ENCODE peak calls at places on chromosomes 12 and 14, in nine cellular contexts. X, O, F, E, W, T, Z, Y and A are unnamed samples.

GRCh38 chr12:20415013-20415412 is 46.7 kb downstream of the PDE3A start:
- DNase-seq in X (no peak), O (no peak), F (no peak), E (no peak), W (no peak), T (no peak), Z (peak), Y (no peak), A (peak)

GRCh38 chr12:56996793-56997545 is 9.4 kb downstream of the ZBTB39 start:
- DNase-seq in X (no peak), O (no peak), F (no peak), E (peak), W (no peak), T (no peak), Z (no peak), Y (no peak), A (no peak)

GRCh38 chr12:71947645-71948105 is 9.0 kb downstream of the TPH2 start:
- DNase-seq in X (peak), O (no peak), F (no peak), E (no peak), W (peak), T (no peak), Z (peak), Y (no peak), A (peak)

GRCh38 chr14:83541147-83541546 is 1988.8 kb upstream of the FLRT2 start:
- DNase-seq in X (no peak), O (no peak), F (no peak), E (no peak), W (no peak), T (no peak), Z (no peak), Y (no peak), A (no peak)

GRCh38 chr14:59688224-59689170 is 111.9 kb upstream of the CCDC175 start:
- DNase-seq in X (peak), O (peak), F (no peak), E (peak), W (peak), T (peak), Z (peak), Y (no peak), A (peak)

GRCh38 chr12:96981053-96981452 is 74.0 kb downstream of the NEDD1 start:
- DNase-seq in X (no peak), O (no peak), F (no peak), E (no peak), W (no peak), T (peak), Z (peak), Y (no peak), A (peak)

GRCh38 chr12:53733051-53733812 is 6.0 kb upstream of the CALCOCO1 start:
- DNase-seq in X (no peak), O (no peak), F (no peak), E (no peak), W (no peak), T (no peak), Z (peak), Y (no peak), A (no peak)

GRCh38 chr12:8065991-8066594 is at the start of gene C3AR1:
- DNase-seq in X (no peak), O (no peak), F (peak), E (no peak), W (no peak), T (no peak), Z (peak), Y (peak), A (peak)

GRCh38 chr12:96064966-96065365 is 29.6 kb upstream of the LTA4H start:
- DNase-seq in X (no peak), O (no peak), F (no peak), E (no peak), W (no peak), T (no peak), Z (no peak), Y (no peak), A (no peak)

GRCh38 chr12:123269395-123269892 is 2.2 kb downstream of the CDK2AP1 start:
- DNase-seq in X (peak), O (peak), F (no peak), E (peak), W (peak), T (peak), Z (peak), Y (peak), A (peak)

GRCh38 chr12:22018860-22019259 is 27.2 kb upstream of the CMAS start:
- DNase-seq in X (no peak), O (no peak), F (no peak), E (no peak), W (no peak), T (no peak), Z (peak), Y (peak), A (peak)

GRCh38 chr12:94667031-94667540 is 16.7 kb upstream of the TMCC3 start:
- DNase-seq in X (no peak), O (no peak), F (no peak), E (no peak), W (no peak), T (no peak), Z (no peak), Y (no peak), A (no peak)

GRCh38 chr14:91159182-91159581 is 45.3 kb downstream of the DGLUCY start:
- DNase-seq in X (no peak), O (no peak), F (no peak), E (no peak), W (no peak), T (no peak), Z (no peak), Y (no peak), A (no peak)
- H3K4me3 ChIP-seq in X (no peak), O (no peak), F (no peak), E (no peak), W (no peak), T (no peak), Z (no peak), Y (no peak), A (no peak)

GRCh38 chr12:116878567-116879508 is 2.4 kb downstream of the HRK start:
- DNase-seq in X (no peak), O (no peak), F (no peak), E (peak), W (peak), T (no peak), Z (peak), Y (no peak), A (no peak)
- H3K4me3 ChIP-seq in X (peak), O (peak), F (no peak), E (peak), W (peak), T (peak), Z (no peak), Y (no peak), A (no peak)

GRCh38 chr14:65421201-65421981 is 8.9 kb downstream of the FUT8 start:
- DNase-seq in X (peak), O (no peak), F (no peak), E (no peak), W (no peak), T (peak), Z (peak), Y (no peak), A (peak)
- H3K4me3 ChIP-seq in X (no peak), O (no peak), F (no peak), E (no peak), W (no peak), T (no peak), Z (no peak), Y (no peak), A (no peak)

GRCh38 chr14:99137001-99137700 is 134.8 kb downstream of the BCL11B start:
- DNase-seq in X (no peak), O (peak), F (no peak), E (peak), W (no peak), T (no peak), Z (no peak), Y (no peak), A (no peak)
- H3K4me3 ChIP-seq in X (no peak), O (no peak), F (no peak), E (no peak), W (no peak), T (no peak), Z (no peak), Y (no peak), A (no peak)

GRCh38 chr14:104694475-104694950 is 5.1 kb downstream of the INF2 start:
- DNase-seq in X (no peak), O (no peak), F (no peak), E (no peak), W (no peak), T (no peak), Z (no peak), Y (no peak), A (no peak)
- H3K4me3 ChIP-seq in X (no peak), O (no peak), F (peak), E (no peak), W (no peak), T (no peak), Z (no peak), Y (peak), A (no peak)

GRCh38 chr14:94110552-94111181 is at the start of gene IFI27:
- DNase-seq in X (no peak), O (no peak), F (no peak), E (peak), W (no peak), T (no peak), Z (peak), Y (no peak), A (peak)

GRCh38 chr14:94112513-94113060 is 2.1 kb downstream of the IFI27 start:
- DNase-seq in X (no peak), O (no peak), F (no peak), E (no peak), W (no peak), T (no peak), Z (no peak), Y (no peak), A (no peak)

GRCh38 chr14:94109915-94110250 is 653 bp upstream of the IFI27 start:
- DNase-seq in X (no peak), O (no peak), F (no peak), E (no peak), W (no peak), T (no peak), Z (no peak), Y (no peak), A (no peak)

GRCh38 chr14:94113073-94113472 is 2.5 kb downstream of the IFI27 start:
- DNase-seq in X (no peak), O (no peak), F (no peak), E (no peak), W (no peak), T (no peak), Z (no peak), Y (no peak), A (no peak)

DNA sequence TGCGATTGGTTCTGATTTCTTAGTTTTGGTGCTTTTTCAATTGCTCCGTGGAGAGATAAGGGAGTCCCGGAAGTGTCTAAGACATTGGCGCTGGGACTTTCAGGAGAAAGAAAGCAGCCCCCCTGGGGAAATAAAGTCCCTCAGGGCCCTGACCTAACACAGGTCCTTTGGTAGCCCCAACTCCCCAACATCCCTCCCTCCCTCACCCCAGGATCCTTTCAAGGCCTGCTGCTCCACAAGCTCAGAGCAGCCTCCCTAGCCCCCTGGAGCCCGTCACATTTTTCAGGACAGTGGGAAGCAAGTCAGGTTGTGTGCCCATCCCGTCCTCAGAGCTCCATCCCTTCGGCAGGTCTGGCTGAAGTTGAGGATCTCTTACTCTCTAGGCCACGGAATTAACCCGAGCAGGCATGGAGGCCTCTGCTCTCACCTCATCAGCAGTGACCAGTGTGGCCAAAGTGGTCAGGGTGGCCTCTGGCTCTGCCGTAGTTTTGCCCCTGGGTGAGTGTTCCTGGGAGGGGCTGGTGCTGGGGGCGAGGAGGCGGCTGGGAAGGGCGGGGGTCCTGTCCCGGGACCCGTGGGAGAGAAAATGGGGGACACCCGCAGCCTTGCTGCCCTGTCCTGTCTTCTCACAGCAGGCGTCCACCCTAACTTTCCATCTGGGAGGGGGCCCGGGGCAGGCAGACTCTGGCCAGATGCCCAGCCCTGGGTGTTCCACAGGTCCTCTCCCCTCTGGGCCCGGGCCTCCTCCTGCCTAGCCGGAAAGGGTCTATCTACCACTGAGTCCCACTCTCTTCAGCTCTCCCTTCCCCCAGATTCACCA is 950 bp downstream of the IFI27 start:
- DNase-seq in X (no peak), O (no peak), F (no peak), E (no peak), W (no peak), T (no peak), Z (no peak), Y (no peak), A (no peak)
- H3K4me3 ChIP-seq in X (peak), O (peak), F (no peak), E (peak), W (no peak), T (no peak), Z (no peak), Y (no peak), A (no peak)